ENCODE peak calls at places on chromosomes 5 and 9, in four cellular contexts. L, S, J and T are unnamed samples.

GRCh38 chr5:179239256-179240135 is 105.8 kb downstream of the ADAMTS2 start:
- DNase-seq in L (no peak), J (no peak), S (no peak), T (no peak)

GRCh38 chr5:168177831-168178450 is 113.5 kb upstream of the WWC1 start:
- DNase-seq in J (no peak), S (no peak), L (no peak), T (no peak)

GRCh38 chr9:86637515-86637914 is 283.3 kb upstream of the TUT7 start:
- DNase-seq in J (no peak), L (no peak), S (no peak), T (no peak)

GRCh38 chr5:57680686-57681085 is 198.1 kb upstream of the ACTBL2 start:
- DNase-seq in J (no peak), L (no peak), S (no peak), T (no peak)

GRCh38 chr5:8923516-8923915 is 622.4 kb downstream of the SEMA5A start:
- DNase-seq in J (no peak), L (no peak), S (no peak), T (no peak)

GRCh38 chr5:8750100-8750499 is 795.8 kb downstream of the SEMA5A start:
- DNase-seq in S (no peak), L (no peak), J (no peak), T (no peak)

GRCh38 chr5:148740966-148741742 is 85.3 kb upstream of the ADRB2 start:
- DNase-seq in S (peak; percentile 25), J (peak; percentile 21), L (no peak), T (peak; percentile 34)

GRCh38 chr9:4982720-4983482 is 2.2 kb upstream of the JAK2 start:
- DNase-seq in S (no peak), J (no peak), L (no peak), T (no peak)

GRCh38 chr9:9719373-9720112 is 893.3 kb downstream of the PTPRD start:
- DNase-seq in J (no peak), L (no peak), S (no peak), T (no peak)

GRCh38 chr9:95515272-95516113 is 1.3 kb downstream of the PTCH1 start:
- DNase-seq in L (no peak), J (peak; percentile 31), S (peak; percentile 45), T (no peak)

GRCh38 chr5:83877911-83878706 is 157.5 kb upstream of the HAPLN1 start:
- DNase-seq in L (no peak), S (no peak), J (no peak), T (no peak)

GRCh38 chr9:5762421-5762820 is 70.5 kb downstream of the ERMP1 start:
- DNase-seq in J (no peak), L (no peak), S (no peak), T (no peak)